ENCODE peak calls at places on chromosomes 12 and 14, in five cellular contexts. One of them, this sample, is unnamed.

GRCh38 chr12:67690656-67691055 is 42.1 kb downstream of the DYRK2 start:
- DNase-seq in endothelial cell of umbilical vein: no peak
- DNase-seq in lung: no peak
- DNase-seq in SK-N-SH: no peak
- DNase-seq in neural progenitor cell: no peak
- DNase-seq in this sample: no peak

GRCh38 chr12:92769124-92769901 is 66.5 kb downstream of the PLEKHG7 start:
- DNase-seq in SK-N-SH: no peak
- DNase-seq in neural progenitor cell: no peak
- DNase-seq in endothelial cell of umbilical vein: peak; percentile 91
- DNase-seq in lung: no peak
- DNase-seq in this sample: peak; percentile 31

GRCh38 chr12:124392271-124392990 is 97.5 kb downstream of the RFLNA start:
- DNase-seq in lung: no peak
- DNase-seq in endothelial cell of umbilical vein: peak; percentile 13
- DNase-seq in neural progenitor cell: peak; percentile 55
- DNase-seq in SK-N-SH: peak; percentile 77
- DNase-seq in this sample: no peak

GRCh38 chr12:10301103-10301502 is 6.6 kb upstream of the KLRD1 start:
- DNase-seq in endothelial cell of umbilical vein: no peak
- DNase-seq in lung: no peak
- DNase-seq in SK-N-SH: no peak
- DNase-seq in neural progenitor cell: no peak
- DNase-seq in this sample: no peak

GRCh38 chr12:123571343-123571813 is 13.0 kb upstream of the TMED2 start:
- DNase-seq in endothelial cell of umbilical vein: no peak
- DNase-seq in lung: peak; percentile 58
- DNase-seq in SK-N-SH: peak; percentile 49
- DNase-seq in neural progenitor cell: peak; percentile 34
- DNase-seq in this sample: peak; percentile 79

GRCh38 chr14:68862954-68863594 is 70.2 kb upstream of the ZFP36L1 start:
- DNase-seq in SK-N-SH: peak; percentile 79
- DNase-seq in lung: peak; percentile 73
- DNase-seq in endothelial cell of umbilical vein: peak; percentile 83
- DNase-seq in neural progenitor cell: peak; percentile 86
- DNase-seq in this sample: peak; percentile 70

GRCh38 chr12:10210225-10210624 is 2.5 kb upstream of the GABARAPL1 start:
- DNase-seq in lung: no peak
- DNase-seq in neural progenitor cell: no peak
- DNase-seq in SK-N-SH: no peak
- DNase-seq in endothelial cell of umbilical vein: no peak
- DNase-seq in this sample: no peak

GRCh38 chr14:101001311-101002069 is 98.0 kb upstream of the RTL1 start:
- DNase-seq in lung: no peak
- DNase-seq in endothelial cell of umbilical vein: no peak
- DNase-seq in SK-N-SH: no peak
- DNase-seq in neural progenitor cell: no peak
- DNase-seq in this sample: peak; percentile 93

GRCh38 chr12:107436376-107436775 is 249.2 kb upstream of the PWP1 start:
- DNase-seq in neural progenitor cell: peak; percentile 31
- DNase-seq in SK-N-SH: no peak
- DNase-seq in lung: no peak
- DNase-seq in endothelial cell of umbilical vein: no peak
- DNase-seq in this sample: peak; percentile 98

GRCh38 chr12:119412811-119413794 is 78.6 kb downstream of the CCDC60 start:
- DNase-seq in lung: peak; percentile 64
- DNase-seq in endothelial cell of umbilical vein: peak; percentile 68
- DNase-seq in neural progenitor cell: peak; percentile 83
- DNase-seq in SK-N-SH: peak; percentile 70
- DNase-seq in this sample: peak; percentile 61

GRCh38 chr14:103065861-103066260 is 8.5 kb upstream of the CDC42BPB start:
- DNase-seq in neural progenitor cell: no peak
- DNase-seq in SK-N-SH: no peak
- DNase-seq in endothelial cell of umbilical vein: no peak
- DNase-seq in lung: no peak
- DNase-seq in this sample: no peak

GRCh38 chr14:99274346-99275221 is 2.6 kb upstream of the BCL11B start:
- DNase-seq in endothelial cell of umbilical vein: peak; percentile 73
- DNase-seq in neural progenitor cell: peak; percentile 97
- DNase-seq in lung: no peak
- DNase-seq in SK-N-SH: peak; percentile 65
- DNase-seq in this sample: peak; percentile 77

GRCh38 chr12:125124320-125124966 is 59.2 kb downstream of the AACS start:
- DNase-seq in endothelial cell of umbilical vein: no peak
- DNase-seq in neural progenitor cell: no peak
- DNase-seq in lung: peak; percentile 57
- DNase-seq in SK-N-SH: no peak
- DNase-seq in this sample: peak; percentile 62

GRCh38 chr12:53324113-53324778 is 2.8 kb upstream of the AAAS start:
- DNase-seq in lung: peak; percentile 49
- DNase-seq in SK-N-SH: no peak
- DNase-seq in endothelial cell of umbilical vein: no peak
- DNase-seq in neural progenitor cell: peak; percentile 64
- DNase-seq in this sample: peak; percentile 7

GRCh38 chr12:65192963-65193516 is 23.7 kb downstream of the LEMD3 start:
- DNase-seq in SK-N-SH: no peak
- DNase-seq in lung: no peak
- DNase-seq in neural progenitor cell: no peak
- DNase-seq in endothelial cell of umbilical vein: no peak
- DNase-seq in this sample: no peak

GRCh38 chr14:60510976-60511599 is 2.1 kb downstream of the SIX6 start:
- DNase-seq in neural progenitor cell: peak; percentile 80
- DNase-seq in endothelial cell of umbilical vein: no peak
- DNase-seq in lung: no peak
- DNase-seq in SK-N-SH: peak; percentile 52
- DNase-seq in this sample: no peak

GRCh38 chr12:27616356-27617150 is 79.7 kb upstream of the REP15 start:
- DNase-seq in endothelial cell of umbilical vein: no peak
- DNase-seq in lung: no peak
- DNase-seq in neural progenitor cell: no peak
- DNase-seq in SK-N-SH: no peak
- DNase-seq in this sample: peak; percentile 41

GRCh38 chr14:51726166-51726899 is 74.6 kb downstream of the FRMD6 start:
- DNase-seq in lung: no peak
- DNase-seq in neural progenitor cell: no peak
- DNase-seq in endothelial cell of umbilical vein: peak; percentile 41
- DNase-seq in SK-N-SH: no peak
- DNase-seq in this sample: no peak

GRCh38 chr14:92679246-92679645 is 69.2 kb downstream of the LGMN start:
- DNase-seq in lung: no peak
- DNase-seq in SK-N-SH: no peak
- DNase-seq in neural progenitor cell: no peak
- DNase-seq in endothelial cell of umbilical vein: no peak
- DNase-seq in this sample: no peak

GRCh38 chr14:36502558-36503508 is 17.2 kb downstream of the NKX2-1 start:
- DNase-seq in neural progenitor cell: no peak
- DNase-seq in lung: no peak
- DNase-seq in endothelial cell of umbilical vein: no peak
- DNase-seq in SK-N-SH: no peak
- DNase-seq in this sample: peak; percentile 65

GRCh38 chr12:114820773-114821172 is 136.8 kb upstream of the TBX3 start:
- DNase-seq in endothelial cell of umbilical vein: no peak
- DNase-seq in lung: no peak
- DNase-seq in neural progenitor cell: no peak
- DNase-seq in SK-N-SH: no peak
- DNase-seq in this sample: no peak

GRCh38 chr14:72523397-72524157 is 370.3 kb downstream of the DPF3 start:
- DNase-seq in lung: no peak
- DNase-seq in endothelial cell of umbilical vein: peak; percentile 57
- DNase-seq in neural progenitor cell: no peak
- DNase-seq in SK-N-SH: no peak
- DNase-seq in this sample: no peak

GRCh38 chr12:48003226-48004038 is 844 bp downstream of the COL2A1 start:
- DNase-seq in neural progenitor cell: peak; percentile 72
- DNase-seq in SK-N-SH: no peak
- DNase-seq in endothelial cell of umbilical vein: peak; percentile 26
- DNase-seq in lung: no peak
- DNase-seq in this sample: no peak

GRCh38 chr14:53027562-53027961 is 76.7 kb upstream of the FERMT2 start:
- DNase-seq in neural progenitor cell: no peak
- DNase-seq in lung: no peak
- DNase-seq in SK-N-SH: no peak
- DNase-seq in endothelial cell of umbilical vein: no peak
- DNase-seq in this sample: no peak

GRCh38 chr12:64525461-64526160 is 73.7 kb downstream of the TBK1 start:
- DNase-seq in neural progenitor cell: no peak
- DNase-seq in lung: no peak
- DNase-seq in SK-N-SH: no peak
- DNase-seq in endothelial cell of umbilical vein: no peak
- DNase-seq in this sample: no peak

GRCh38 chr12:105409881-105410471 is 79.5 kb downstream of the C12orf75 start:
- DNase-seq in neural progenitor cell: no peak
- DNase-seq in endothelial cell of umbilical vein: peak; percentile 96
- DNase-seq in lung: peak; percentile 33
- DNase-seq in SK-N-SH: peak; percentile 37
- DNase-seq in this sample: no peak

GRCh38 chr14:64569108-64570045 is 19.6 kb downstream of the PPP1R36 start:
- DNase-seq in neural progenitor cell: peak; percentile 18
- DNase-seq in SK-N-SH: no peak
- DNase-seq in lung: peak; percentile 11
- DNase-seq in endothelial cell of umbilical vein: peak; percentile 91
- DNase-seq in this sample: peak; percentile 76

GRCh38 chr12:57782243-57782607 is 362 bp upstream of the TSFM start:
- DNase-seq in neural progenitor cell: no peak
- DNase-seq in endothelial cell of umbilical vein: no peak
- DNase-seq in lung: no peak
- DNase-seq in SK-N-SH: no peak
- DNase-seq in this sample: no peak
- H3K4me3 ChIP-seq in neural progenitor cell: no peak overlapping the region
- H3K4me3 ChIP-seq in endothelial cell of umbilical vein: no peak overlapping the region
- H3K4me3 ChIP-seq in lung: no peak overlapping the region
- H3K4me3 ChIP-seq in SK-N-SH: peak overlapping the region; percentile 93
- H3K4me3 ChIP-seq in this sample: no peak overlapping the region

GRCh38 chr12:52052471-52053186 is 1.4 kb downstream of the NR4A1 start:
- DNase-seq in lung: no peak
- DNase-seq in endothelial cell of umbilical vein: no peak
- DNase-seq in neural progenitor cell: no peak
- DNase-seq in SK-N-SH: no peak
- DNase-seq in this sample: peak; percentile 64

GRCh38 chr12:52050116-52050770 is 999 bp upstream of the NR4A1 start:
- DNase-seq in lung: no peak
- DNase-seq in neural progenitor cell: no peak
- DNase-seq in SK-N-SH: no peak
- DNase-seq in endothelial cell of umbilical vein: no peak
- DNase-seq in this sample: no peak

GRCh38 chr12:52049688-52050087 is 1.6 kb upstream of the NR4A1 start:
- DNase-seq in endothelial cell of umbilical vein: no peak
- DNase-seq in neural progenitor cell: no peak
- DNase-seq in lung: no peak
- DNase-seq in SK-N-SH: no peak
- DNase-seq in this sample: no peak

GRCh38 chr12:52049286-52049685 is 2.0 kb upstream of the NR4A1 start:
- DNase-seq in lung: no peak
- DNase-seq in endothelial cell of umbilical vein: no peak
- DNase-seq in SK-N-SH: no peak
- DNase-seq in neural progenitor cell: no peak
- DNase-seq in this sample: no peak

GRCh38 chr12:52050771-52051541 is at the start of gene NR4A1:
- DNase-seq in endothelial cell of umbilical vein: peak; percentile 96
- DNase-seq in neural progenitor cell: peak; percentile 93
- DNase-seq in lung: peak; percentile 96
- DNase-seq in SK-N-SH: peak; percentile 98
- DNase-seq in this sample: peak; percentile 65
- TF ChIP-seq CTCF in endothelial cell of umbilical vein: peak; percentile 10
- TF ChIP-seq CTCF in neural progenitor cell: no peak
- TF ChIP-seq CTCF in lung: no peak
- TF ChIP-seq CTCF in SK-N-SH: peak; percentile 25
- TF ChIP-seq CTCF in this sample: peak; percentile 19

GRCh38 chr12:109581334-109581691 is 7.7 kb downstream of the MVK start:
- DNase-seq in lung: no peak
- DNase-seq in SK-N-SH: no peak
- DNase-seq in endothelial cell of umbilical vein: no peak
- DNase-seq in neural progenitor cell: no peak
- DNase-seq in this sample: no peak

GRCh38 chr12:109583733-109584132 is 10.1 kb downstream of the MVK start:
- DNase-seq in lung: no peak
- DNase-seq in endothelial cell of umbilical vein: no peak
- DNase-seq in SK-N-SH: no peak
- DNase-seq in neural progenitor cell: no peak
- DNase-seq in this sample: no peak

GRCh38 chr12:109581856-109582255 is 8.3 kb downstream of the MVK start:
- DNase-seq in endothelial cell of umbilical vein: no peak
- DNase-seq in SK-N-SH: no peak
- DNase-seq in neural progenitor cell: no peak
- DNase-seq in lung: peak; percentile 52
- DNase-seq in this sample: peak; percentile 94

GRCh38 chr12:109580684-109581333 is 7.2 kb downstream of the MVK start:
- DNase-seq in endothelial cell of umbilical vein: no peak
- DNase-seq in neural progenitor cell: no peak
- DNase-seq in SK-N-SH: no peak
- DNase-seq in lung: no peak
- DNase-seq in this sample: peak; percentile 18

DNA sequence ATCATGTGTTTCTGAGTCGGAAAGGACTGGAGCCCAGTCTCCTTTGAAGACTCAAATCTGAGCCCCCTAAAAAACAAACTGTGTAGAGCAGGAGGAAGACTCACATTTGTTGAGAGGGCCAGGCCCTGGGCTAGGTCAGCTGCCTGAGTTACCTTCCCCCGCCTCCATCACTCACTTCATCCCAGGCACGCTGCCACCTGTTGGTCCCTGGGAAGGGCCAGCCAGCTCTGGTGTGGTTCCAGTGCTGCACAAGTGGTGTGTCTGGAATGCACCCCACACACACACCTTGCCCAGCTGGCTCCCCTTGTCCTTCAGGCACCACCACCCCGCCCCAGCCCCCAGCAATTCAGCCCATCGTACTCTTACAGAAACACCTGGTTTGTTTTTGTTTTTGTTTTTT is 9.0 kb downstream of the MVK start:
- DNase-seq in lung: peak; percentile 90
- DNase-seq in endothelial cell of umbilical vein: no peak
- DNase-seq in neural progenitor cell: peak; percentile 31
- DNase-seq in SK-N-SH: peak; percentile 46
- DNase-seq in this sample: peak; percentile 41
- H3K36me3 ChIP-seq in lung: peaks cover 53% of the 10 kb centered on the region
- H3K36me3 ChIP-seq in endothelial cell of umbilical vein: peaks cover 6% of the 10 kb centered on the region
- H3K36me3 ChIP-seq in neural progenitor cell: no peaks in the 10 kb centered on the region
- H3K36me3 ChIP-seq in SK-N-SH: peaks cover 31% of the 10 kb centered on the region
- H3K36me3 ChIP-seq in this sample: peaks cover 11% of the 10 kb centered on the region

GRCh38 chr14:94176808-94177207 is 2.7 kb downstream of the PPP4R4 start:
- DNase-seq in SK-N-SH: no peak
- DNase-seq in lung: no peak
- DNase-seq in endothelial cell of umbilical vein: no peak
- DNase-seq in neural progenitor cell: no peak
- DNase-seq in this sample: peak; percentile 96

GRCh38 chr14:94173471-94173884 is 644 bp upstream of the PPP4R4 start:
- DNase-seq in lung: no peak
- DNase-seq in SK-N-SH: no peak
- DNase-seq in neural progenitor cell: no peak
- DNase-seq in endothelial cell of umbilical vein: no peak
- DNase-seq in this sample: no peak

GRCh38 chr14:94174622-94175402 is 690 bp downstream of the PPP4R4 start:
- DNase-seq in endothelial cell of umbilical vein: no peak
- DNase-seq in lung: no peak
- DNase-seq in neural progenitor cell: peak; percentile 72
- DNase-seq in SK-N-SH: peak; percentile 35
- DNase-seq in this sample: no peak

GRCh38 chr14:94173885-94174621 is at the start of gene PPP4R4:
- DNase-seq in endothelial cell of umbilical vein: peak; percentile 64
- DNase-seq in SK-N-SH: peak; percentile 97
- DNase-seq in lung: peak; percentile 90
- DNase-seq in neural progenitor cell: peak; percentile 99
- DNase-seq in this sample: peak; percentile 65

GRCh38 chr14:94175403-94176146 is 1.5 kb downstream of the PPP4R4 start:
- DNase-seq in neural progenitor cell: no peak
- DNase-seq in SK-N-SH: no peak
- DNase-seq in lung: no peak
- DNase-seq in endothelial cell of umbilical vein: no peak
- DNase-seq in this sample: no peak
- H3K4me3 ChIP-seq in neural progenitor cell: peak overlapping the region; percentile 97
- H3K4me3 ChIP-seq in SK-N-SH: peak overlapping the region; percentile 75
- H3K4me3 ChIP-seq in lung: no peak overlapping the region
- H3K4me3 ChIP-seq in endothelial cell of umbilical vein: no peak overlapping the region
- H3K4me3 ChIP-seq in this sample: peak overlapping the region; percentile 96

This sample was measured in bronchial epithelial cell.